ENCODE peak calls at places on chromosome 9, in seven cellular contexts. One of them, this sample, is unnamed.
A peak's percentile ranks its signal among the peaks of the same experiment; 100 is the strongest.

GRCh38 chr9:81559741-81560140 is 129.6 kb downstream of the TLE1 start:
- DNase-seq in pancreas: no peak
- DNase-seq in body of pancreas: no peak
- DNase-seq in tibial artery: no peak
- DNase-seq in fibroblast of lung: peak; percentile 92
- DNase-seq in CD8-positive, alpha-beta memory T cell: no peak
- DNase-seq in adipocyte: peak; percentile 88
- DNase-seq in this sample: no peak

GRCh38 chr9:29100762-29101161 is 1527.5 kb upstream of the C9orf72 start:
- DNase-seq in pancreas: no peak
- DNase-seq in body of pancreas: no peak
- DNase-seq in tibial artery: no peak
- DNase-seq in fibroblast of lung: no peak
- DNase-seq in CD8-positive, alpha-beta memory T cell: no peak
- DNase-seq in adipocyte: no peak
- DNase-seq in this sample: no peak

GRCh38 chr9:120393386-120394057 is 186.4 kb downstream of the CDK5RAP2 start:
- DNase-seq in pancreas: no peak
- DNase-seq in body of pancreas: no peak
- DNase-seq in tibial artery: no peak
- DNase-seq in fibroblast of lung: no peak
- DNase-seq in CD8-positive, alpha-beta memory T cell: no peak
- DNase-seq in adipocyte: peak; percentile 52
- DNase-seq in this sample: no peak

GRCh38 chr9:94084314-94084713 is at the start of gene PTPDC1:
- DNase-seq in pancreas: no peak
- DNase-seq in body of pancreas: no peak
- DNase-seq in tibial artery: no peak
- DNase-seq in fibroblast of lung: peak; percentile 92
- DNase-seq in CD8-positive, alpha-beta memory T cell: no peak
- DNase-seq in adipocyte: peak; percentile 95
- DNase-seq in this sample: no peak

GRCh38 chr9:37273595-37273994 is 148.9 kb upstream of the GRHPR start:
- DNase-seq in pancreas: no peak
- DNase-seq in body of pancreas: no peak
- DNase-seq in tibial artery: no peak
- DNase-seq in fibroblast of lung: no peak
- DNase-seq in CD8-positive, alpha-beta memory T cell: no peak
- DNase-seq in adipocyte: no peak
- DNase-seq in this sample: no peak

GRCh38 chr9:91904541-91905236 is 45.3 kb downstream of the ROR2 start:
- DNase-seq in pancreas: no peak
- DNase-seq in body of pancreas: no peak
- DNase-seq in tibial artery: no peak
- DNase-seq in fibroblast of lung: no peak
- DNase-seq in CD8-positive, alpha-beta memory T cell: no peak
- DNase-seq in adipocyte: no peak
- DNase-seq in this sample: no peak

GRCh38 chr9:72703574-72703973 is 182.2 kb downstream of the TMC1 start:
- DNase-seq in pancreas: no peak
- DNase-seq in body of pancreas: no peak
- DNase-seq in tibial artery: no peak
- DNase-seq in fibroblast of lung: no peak
- DNase-seq in CD8-positive, alpha-beta memory T cell: no peak
- DNase-seq in adipocyte: peak; percentile 15
- DNase-seq in this sample: no peak

GRCh38 chr9:136095028-136095494 is at the start of gene NACC2:
- DNase-seq in pancreas: peak; percentile 69
- DNase-seq in body of pancreas: peak; percentile 82
- DNase-seq in tibial artery: peak; percentile 87
- DNase-seq in fibroblast of lung: peak; percentile 55
- DNase-seq in CD8-positive, alpha-beta memory T cell: no peak
- DNase-seq in adipocyte: peak; percentile 82
- DNase-seq in this sample: no peak

GRCh38 chr9:135524130-135524861 is 3.1 kb downstream of the LCN1 start:
- DNase-seq in pancreas: no peak
- DNase-seq in body of pancreas: no peak
- DNase-seq in tibial artery: peak; percentile 51
- DNase-seq in fibroblast of lung: no peak
- DNase-seq in CD8-positive, alpha-beta memory T cell: no peak
- DNase-seq in adipocyte: peak; percentile 31
- DNase-seq in this sample: no peak

GRCh38 chr9:113649054-113649453 is 185.5 kb downstream of the RGS3 start:
- DNase-seq in pancreas: no peak
- DNase-seq in body of pancreas: peak; percentile 31
- DNase-seq in tibial artery: no peak
- DNase-seq in fibroblast of lung: peak; percentile 78
- DNase-seq in CD8-positive, alpha-beta memory T cell: no peak
- DNase-seq in adipocyte: peak; percentile 90
- DNase-seq in this sample: no peak

GRCh38 chr9:77897292-77897691 is 134.3 kb downstream of the GNAQ start:
- DNase-seq in pancreas: no peak
- DNase-seq in body of pancreas: no peak
- DNase-seq in tibial artery: no peak
- DNase-seq in fibroblast of lung: peak; percentile 56
- DNase-seq in CD8-positive, alpha-beta memory T cell: no peak
- DNase-seq in adipocyte: no peak
- DNase-seq in this sample: no peak

GRCh38 chr9:91155181-91155580 is 206.5 kb downstream of the AUH start:
- DNase-seq in pancreas: no peak
- DNase-seq in body of pancreas: no peak
- DNase-seq in tibial artery: no peak
- DNase-seq in fibroblast of lung: no peak
- DNase-seq in CD8-positive, alpha-beta memory T cell: no peak
- DNase-seq in adipocyte: no peak
- DNase-seq in this sample: no peak

GRCh38 chr9:20511680-20512079 is 110.6 kb downstream of the MLLT3 start:
- DNase-seq in pancreas: no peak
- DNase-seq in body of pancreas: no peak
- DNase-seq in tibial artery: no peak
- DNase-seq in fibroblast of lung: no peak
- DNase-seq in CD8-positive, alpha-beta memory T cell: no peak
- DNase-seq in adipocyte: no peak
- DNase-seq in this sample: no peak

GRCh38 chr9:12708562-12709298 is 15.5 kb downstream of the TYRP1 start:
- DNase-seq in pancreas: no peak
- DNase-seq in body of pancreas: no peak
- DNase-seq in tibial artery: no peak
- DNase-seq in fibroblast of lung: peak; percentile 83
- DNase-seq in CD8-positive, alpha-beta memory T cell: no peak
- DNase-seq in adipocyte: peak; percentile 65
- DNase-seq in this sample: no peak

GRCh38 chr9:8366161-8366926 is 566.8 kb upstream of the DMAC1 start:
- DNase-seq in pancreas: no peak
- DNase-seq in body of pancreas: no peak
- DNase-seq in tibial artery: no peak
- DNase-seq in fibroblast of lung: peak; percentile 38
- DNase-seq in CD8-positive, alpha-beta memory T cell: no peak
- DNase-seq in adipocyte: no peak
- DNase-seq in this sample: no peak

GRCh38 chr9:35712762-35713400 is 19.1 kb downstream of the TLN1 start:
- DNase-seq in pancreas: no peak
- DNase-seq in body of pancreas: no peak
- DNase-seq in tibial artery: no peak
- DNase-seq in fibroblast of lung: no peak
- DNase-seq in CD8-positive, alpha-beta memory T cell: no peak
- DNase-seq in adipocyte: no peak
- DNase-seq in this sample: no peak

GRCh38 chr9:27247756-27248155 is 49.2 kb downstream of the EQTN start:
- DNase-seq in pancreas: peak; percentile 19
- DNase-seq in body of pancreas: peak; percentile 46
- DNase-seq in tibial artery: no peak
- DNase-seq in fibroblast of lung: peak; percentile 68
- DNase-seq in CD8-positive, alpha-beta memory T cell: no peak
- DNase-seq in adipocyte: peak; percentile 66
- DNase-seq in this sample: no peak

GRCh38 chr9:9963861-9964260 is 648.9 kb downstream of the PTPRD start:
- DNase-seq in pancreas: no peak
- DNase-seq in body of pancreas: no peak
- DNase-seq in tibial artery: no peak
- DNase-seq in fibroblast of lung: no peak
- DNase-seq in CD8-positive, alpha-beta memory T cell: no peak
- DNase-seq in adipocyte: no peak
- DNase-seq in this sample: no peak

GRCh38 chr9:135649508-135649907 is 10.2 kb upstream of the GLT6D1 start:
- DNase-seq in pancreas: no peak
- DNase-seq in body of pancreas: no peak
- DNase-seq in tibial artery: no peak
- DNase-seq in fibroblast of lung: no peak
- DNase-seq in CD8-positive, alpha-beta memory T cell: no peak
- DNase-seq in adipocyte: no peak
- DNase-seq in this sample: no peak

DNA sequence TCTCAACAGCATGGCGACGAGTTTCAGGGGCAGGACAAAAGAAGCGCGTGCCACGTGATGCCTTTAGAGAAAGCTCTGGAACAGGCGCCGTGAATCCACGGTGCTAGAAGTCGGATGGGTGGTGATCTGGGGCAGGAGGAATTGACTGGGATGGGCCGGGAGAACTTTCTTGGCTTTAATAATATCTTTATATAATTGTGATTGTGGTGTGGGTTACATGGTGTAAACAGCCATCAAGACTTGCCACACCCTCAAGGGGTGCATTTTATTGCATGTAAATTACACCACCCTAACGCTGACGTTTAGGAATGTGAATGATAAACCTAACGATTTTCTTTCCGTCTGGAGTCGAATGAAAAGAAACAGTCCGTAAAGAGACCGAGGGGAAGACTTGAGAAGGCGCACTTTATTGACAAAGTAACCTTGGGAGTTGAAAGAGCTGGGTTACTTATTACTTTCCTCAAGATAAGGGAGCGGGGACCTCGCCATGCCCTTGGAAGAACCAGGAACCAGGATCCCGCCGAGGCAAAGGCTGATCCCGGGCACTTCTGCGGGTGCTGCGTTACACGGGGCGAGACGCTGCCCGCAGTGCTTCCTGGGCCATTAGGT is 8.5 kb downstream of the NRARP start:
- DNase-seq in pancreas: peak; percentile 85
- DNase-seq in body of pancreas: peak; percentile 91
- DNase-seq in tibial artery: no peak
- DNase-seq in fibroblast of lung: peak; percentile 61
- DNase-seq in CD8-positive, alpha-beta memory T cell: no peak
- DNase-seq in adipocyte: no peak
- DNase-seq in this sample: no peak
- H3K9me3 ChIP-seq in pancreas: no peaks in the 10 kb centered on the region
- H3K9me3 ChIP-seq in body of pancreas: no peaks in the 10 kb centered on the region
- H3K9me3 ChIP-seq in tibial artery: no peaks in the 10 kb centered on the region
- H3K9me3 ChIP-seq in fibroblast of lung: no peaks in the 10 kb centered on the region
- H3K9me3 ChIP-seq in CD8-positive, alpha-beta memory T cell: no peaks in the 10 kb centered on the region
- H3K9me3 ChIP-seq in adipocyte: peaks cover 7% of the 10 kb centered on the region
- H3K9me3 ChIP-seq in this sample: no peaks in the 10 kb centered on the region

GRCh38 chr9:131837316-131837715 is 97.4 kb upstream of the RAPGEF1 start:
- DNase-seq in pancreas: peak; percentile 28
- DNase-seq in body of pancreas: peak; percentile 48
- DNase-seq in tibial artery: no peak
- DNase-seq in fibroblast of lung: no peak
- DNase-seq in CD8-positive, alpha-beta memory T cell: no peak
- DNase-seq in adipocyte: no peak
- DNase-seq in this sample: no peak
- H3K9me3 ChIP-seq in pancreas: no peaks in the 10 kb centered on the region
- H3K9me3 ChIP-seq in body of pancreas: no peaks in the 10 kb centered on the region
- H3K9me3 ChIP-seq in tibial artery: peaks cover 22% of the 10 kb centered on the region
- H3K9me3 ChIP-seq in fibroblast of lung: no peaks in the 10 kb centered on the region
- H3K9me3 ChIP-seq in CD8-positive, alpha-beta memory T cell: peaks cover 4% of the 10 kb centered on the region
- H3K9me3 ChIP-seq in adipocyte: peaks cover 15% of the 10 kb centered on the region
- H3K9me3 ChIP-seq in this sample: no peaks in the 10 kb centered on the region

DNA sequence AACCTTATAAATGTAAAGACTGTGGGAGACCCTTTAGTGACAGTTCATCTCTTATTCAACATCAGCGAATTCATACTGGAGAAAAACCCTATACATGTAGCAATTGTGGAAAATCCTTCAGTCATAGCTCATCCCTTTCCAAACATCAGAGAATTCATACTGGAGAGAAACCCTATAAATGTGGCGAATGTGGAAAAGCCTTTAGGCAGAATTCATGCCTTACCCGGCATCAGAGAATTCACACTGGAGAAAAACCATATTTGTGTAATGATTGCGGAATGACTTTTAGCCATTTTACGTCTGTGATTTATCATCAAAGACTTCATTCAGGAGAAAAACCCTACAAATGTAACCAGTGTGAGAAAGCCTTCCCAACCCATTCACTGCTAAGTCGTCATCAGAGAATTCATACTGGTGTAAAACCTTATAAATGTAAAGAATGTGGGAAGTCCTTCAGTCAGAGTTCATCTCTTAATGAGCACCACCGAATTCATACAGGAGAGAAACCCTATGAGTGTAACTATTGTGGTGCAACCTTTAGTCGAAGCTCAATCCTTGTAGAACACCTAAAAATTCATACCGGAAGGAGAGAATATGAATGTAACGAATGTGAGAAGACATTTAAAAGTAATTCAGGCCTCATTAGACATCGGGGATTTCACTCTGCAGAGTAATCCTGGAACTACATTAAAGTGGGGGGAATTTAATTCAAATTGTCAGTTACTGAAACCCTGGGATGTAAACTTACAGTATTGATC is 17.7 kb downstream of the ZNF483 start:
- DNase-seq in pancreas: no peak
- DNase-seq in body of pancreas: no peak
- DNase-seq in tibial artery: no peak
- DNase-seq in fibroblast of lung: peak; percentile 5
- DNase-seq in CD8-positive, alpha-beta memory T cell: no peak
- DNase-seq in adipocyte: no peak
- DNase-seq in this sample: no peak
- H3K9me3 ChIP-seq in pancreas: no peaks in the 10 kb centered on the region
- H3K9me3 ChIP-seq in body of pancreas: no peaks in the 10 kb centered on the region
- H3K9me3 ChIP-seq in tibial artery: peaks cover 89% of the 10 kb centered on the region
- H3K9me3 ChIP-seq in fibroblast of lung: no peaks in the 10 kb centered on the region
- H3K9me3 ChIP-seq in CD8-positive, alpha-beta memory T cell: peaks cover 53% of the 10 kb centered on the region
- H3K9me3 ChIP-seq in adipocyte: peaks cover 100% of the 10 kb centered on the region
- H3K9me3 ChIP-seq in this sample: peaks cover 40% of the 10 kb centered on the region

DNA sequence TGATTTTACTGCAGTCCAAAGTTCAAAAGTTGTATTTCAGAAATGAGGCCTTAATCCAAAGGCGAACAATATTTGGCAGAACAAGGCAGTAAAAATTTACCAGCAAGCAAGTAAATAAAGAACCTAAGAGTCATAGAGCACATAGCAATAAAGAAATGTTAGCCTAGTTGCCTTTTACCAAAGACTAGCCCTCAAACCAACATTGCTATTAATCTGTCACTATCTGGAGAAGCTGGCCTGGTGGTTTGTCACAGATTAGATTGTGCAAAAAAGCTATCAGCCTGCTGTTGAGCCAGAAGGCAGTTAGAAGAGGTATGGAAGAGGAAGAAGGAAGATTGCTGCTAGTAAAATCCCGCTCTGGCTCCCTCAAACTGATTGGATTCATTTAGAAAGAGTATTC is 304.7 kb upstream of the KLF4 start:
- DNase-seq in pancreas: no peak
- DNase-seq in body of pancreas: no peak
- DNase-seq in tibial artery: no peak
- DNase-seq in fibroblast of lung: no peak
- DNase-seq in CD8-positive, alpha-beta memory T cell: no peak
- DNase-seq in adipocyte: no peak
- DNase-seq in this sample: no peak
- H3K9me3 ChIP-seq in pancreas: no peaks in the 10 kb centered on the region
- H3K9me3 ChIP-seq in body of pancreas: no peaks in the 10 kb centered on the region
- H3K9me3 ChIP-seq in tibial artery: no peaks in the 10 kb centered on the region
- H3K9me3 ChIP-seq in fibroblast of lung: no peaks in the 10 kb centered on the region
- H3K9me3 ChIP-seq in CD8-positive, alpha-beta memory T cell: no peaks in the 10 kb centered on the region
- H3K9me3 ChIP-seq in adipocyte: no peaks in the 10 kb centered on the region
- H3K9me3 ChIP-seq in this sample: no peaks in the 10 kb centered on the region

This sample was measured in T-helper 17 cell.